ENCODE peak calls at places on chromosomes 1 and 21, in nine cellular contexts. X is endodermal cell; V is CD8-positive, alpha-beta T cell; L is body of pancreas; J is right lobe of liver; H is IMR-90; U is sigmoid colon; S is endothelial cell of umbilical vein; E is foreskin fibroblast. M is an unnamed sample.

GRCh38 chr1:174963547-174964125 is 36.1 kb upstream of the CACYBP start:
- DNase-seq in E (no peak), V (no peak), U (no peak), L (no peak), J (no peak), H (no peak), S (no peak), X (no peak), M (no peak)

GRCh38 chr1:30782361-30783243 is 25.0 kb upstream of the LAPTM5 start:
- DNase-seq in S (peak; percentile 50), L (peak; percentile 69), X (peak; percentile 95), E (peak; percentile 79), V (peak; percentile 74), U (peak; percentile 87), H (peak; percentile 45), J (peak; percentile 77), M (peak; percentile 82)

GRCh38 chr1:208526726-208527125 is 282.5 kb upstream of the PLXNA2 start:
- DNase-seq in J (no peak), L (no peak), S (no peak), E (no peak), U (no peak), X (peak; percentile 35), H (no peak), V (no peak), M (no peak)

GRCh38 chr1:93348104-93348780 is 2.5 kb downstream of the DR1 start:
- DNase-seq in J (no peak), S (peak; percentile 36), H (no peak), U (no peak), L (no peak), V (no peak), X (no peak), E (no peak), M (no peak)

GRCh38 chr1:60950431-60951068 is 131.8 kb upstream of the NFIA start:
- DNase-seq in J (no peak), L (no peak), S (no peak), H (no peak), V (no peak), E (peak; percentile 43), X (no peak), U (no peak), M (no peak)

GRCh38 chr1:246647113-246647512 is 77.1 kb upstream of the SCCPDH start:
- DNase-seq in V (no peak), X (peak; percentile 91), E (peak; percentile 78), S (no peak), H (peak; percentile 71), J (no peak), U (peak; percentile 77), L (peak; percentile 16), M (no peak)

GRCh38 chr21:45430521-45431501 is 25.8 kb downstream of the COL18A1 start:
- DNase-seq in E (peak; percentile 55), S (no peak), H (peak; percentile 65), U (no peak), J (no peak), X (peak; percentile 93), V (no peak), L (peak; percentile 49), M (peak; percentile 67)

GRCh38 chr1:178451529-178451928 is 45.2 kb downstream of the CLEC20A start:
- DNase-seq in V (no peak), X (no peak), E (peak; percentile 60), L (no peak), H (peak; percentile 80), U (no peak), S (no peak), J (no peak), M (no peak)

GRCh38 chr1:52976183-52977035 is 49.3 kb downstream of the SCP2 start:
- DNase-seq in U (no peak), J (no peak), V (no peak), X (peak; percentile 84), H (no peak), L (no peak), E (no peak), S (no peak), M (no peak)

GRCh38 chr1:185083818-185084217 is 38.5 kb downstream of the RNF2 start:
- DNase-seq in H (no peak), V (no peak), X (no peak), S (no peak), U (no peak), L (no peak), E (no peak), J (no peak), M (no peak)

GRCh38 chr1:52674497-52675384 is 23.4 kb downstream of the COA7 start:
- DNase-seq in H (peak; percentile 38), U (no peak), S (peak; percentile 53), E (no peak), J (no peak), X (peak; percentile 73), L (no peak), V (no peak), M (no peak)

GRCh38 chr1:36884801-36885200 is 149.5 kb downstream of the GRIK3 start:
- DNase-seq in H (no peak), E (no peak), L (no peak), J (no peak), X (no peak), V (no peak), U (no peak), S (no peak), M (no peak)

GRCh38 chr1:27342778-27343638 is 1.2 kb downstream of the SYTL1 start:
- DNase-seq in S (no peak), U (no peak), X (peak; percentile 79), V (peak; percentile 84), E (no peak), H (no peak), J (no peak), L (peak; percentile 78), M (peak; percentile 92)

GRCh38 chr1:53366901-53367502 is 39.1 kb upstream of the LRP8 start:
- DNase-seq in S (no peak), E (no peak), U (peak; percentile 29), X (peak; percentile 28), H (no peak), V (no peak), L (no peak), J (no peak), M (peak; percentile 24)

GRCh38 chr1:46202975-46203737 is at the start of gene LURAP1:
- DNase-seq in V (peak; percentile 37), E (peak; percentile 88), U (peak; percentile 82), X (peak; percentile 84), J (peak; percentile 28), L (no peak), H (peak; percentile 72), S (peak; percentile 60), M (peak; percentile 82)

GRCh38 chr21:45950740-45951515 is 30.6 kb upstream of the COL6A1 start:
- DNase-seq in X (no peak), J (no peak), E (peak; percentile 63), H (peak; percentile 48), S (peak; percentile 12), U (peak; percentile 93), L (peak; percentile 48), V (no peak), M (no peak)

GRCh38 chr1:183365093-183365492 is 53.1 kb downstream of the NMNAT2 start:
- DNase-seq in L (no peak), H (no peak), E (no peak), X (no peak), J (no peak), V (no peak), U (no peak), S (no peak), M (no peak)

GRCh38 chr1:92916899-92917298 is 44.4 kb downstream of the DIPK1A start:
- DNase-seq in H (peak; percentile 76), U (no peak), E (peak; percentile 59), J (no peak), S (no peak), V (no peak), L (no peak), X (no peak), M (no peak)

GRCh38 chr21:14762734-14763694 is 216.9 kb upstream of the SAMSN1 start:
- DNase-seq in H (no peak), L (no peak), J (no peak), E (no peak), S (peak; percentile 8), X (no peak), U (no peak), V (no peak), M (no peak)
- H3K4me3 ChIP-seq in H (no peak overlapping the region), L (no peak overlapping the region), J (no peak overlapping the region), E (no peak overlapping the region), S (no peak overlapping the region), X (no peak overlapping the region), U (no peak overlapping the region), V (no peak overlapping the region), M (peak overlapping the region; percentile 4)

GRCh38 chr1:20702416-20702815 is 15.4 kb downstream of the KIF17 start:
- DNase-seq in E (peak; percentile 57), L (no peak), S (no peak), U (no peak), H (peak; percentile 39), V (no peak), X (no peak), J (no peak), M (no peak)
- TF ChIP-seq CTCF in E (peak; percentile 50), L (no peak), S (peak; percentile 39), U (no peak), H (peak; percentile 48), V (no peak), X (peak; percentile 63), J (no peak), M (no peak)

GRCh38 chr1:28928306-28928987 is 14.1 kb downstream of the EPB41 start:
- DNase-seq in J (no peak), L (no peak), H (no peak), S (peak; percentile 7), V (no peak), U (no peak), E (no peak), X (no peak), M (no peak)

GRCh38 chr1:28921286-28921869 is 7.0 kb downstream of the EPB41 start:
- DNase-seq in E (no peak), L (no peak), H (peak; percentile 11), U (no peak), V (no peak), X (no peak), S (no peak), J (no peak), M (no peak)

GRCh38 chr1:28927442-28928305 is 13.3 kb downstream of the EPB41 start:
- DNase-seq in S (peak; percentile 47), L (no peak), V (no peak), J (no peak), X (no peak), U (no peak), E (peak; percentile 49), H (peak; percentile 59), M (no peak)

GRCh38 chr1:28925350-28925891 is 11.1 kb downstream of the EPB41 start:
- DNase-seq in J (no peak), V (no peak), L (no peak), E (no peak), H (no peak), X (no peak), U (no peak), S (no peak), M (no peak)

GRCh38 chr1:28926629-28927441 is 12.5 kb downstream of the EPB41 start:
- DNase-seq in V (peak; percentile 39), E (no peak), L (peak; percentile 30), X (no peak), S (peak; percentile 93), H (peak; percentile 4), U (no peak), J (no peak), M (no peak)
- H3K4me3 ChIP-seq in V (peak overlapping the region; percentile 29), E (no peak overlapping the region), L (no peak overlapping the region), X (no peak overlapping the region), S (no peak overlapping the region), H (no peak overlapping the region), U (no peak overlapping the region), J (no peak overlapping the region), M (no peak overlapping the region)

GRCh38 chr21:16082038-16082816 is 352.4 kb downstream of the USP25 start:
- DNase-seq in X (no peak), L (no peak), V (no peak), H (peak; percentile 22), E (peak; percentile 46), U (no peak), S (peak; percentile 78), J (no peak), M (no peak)
- TF ChIP-seq CTCF in X (peak; percentile 73), L (peak; percentile 43), V (no peak), H (peak; percentile 50), E (peak; percentile 6), U (no peak), S (no peak), J (peak; percentile 50), M (peak; percentile 22)

M was measured in left lung.